ENCODE peak calls at places on chromosomes 4 and X, in seven cellular contexts. W is suprapubic skin, G is ovary, V is Peyer's patch, I is heart left ventricle, U is tibial nerve, L is stomach. N is an unnamed sample.

GRCh38 chrX:68897118-68897517 is 68.3 kb downstream of the EFNB1 start:
- DNase-seq in W (no peak), G (no peak), V (no peak), I (no peak), U (no peak), L (no peak), N (no peak)

GRCh38 chrX:52852110-52852872 is 15.6 kb downstream of the XAGE3 start:
- DNase-seq in W (no peak), G (no peak), V (no peak), I (no peak), U (no peak), L (no peak), N (no peak)

GRCh38 chr4:98828801-98829200 is 100.1 kb downstream of the EIF4E start:
- DNase-seq in W (no peak), G (no peak), V (no peak), I (no peak), U (no peak), L (no peak), N (no peak)

GRCh38 chr4:100819505-100819904 is 301.7 kb upstream of the EMCN start:
- DNase-seq in W (no peak), G (no peak), V (no peak), I (no peak), U (no peak), L (no peak), N (no peak)

GRCh38 chr4:1026115-1026514 is 14.7 kb downstream of the FGFRL1 start:
- DNase-seq in W (no peak), G (no peak), V (peak; percentile 59), I (peak; percentile 43), U (no peak), L (peak; percentile 68), N (peak; percentile 72)

GRCh38 chr4:5823542-5824211 is 69.2 kb downstream of the CRMP1 start:
- DNase-seq in W (no peak), G (no peak), V (no peak), I (no peak), U (no peak), L (no peak), N (no peak)

GRCh38 chr4:117311989-117312388 is 226.6 kb upstream of the TRAM1L1 start:
- DNase-seq in W (no peak), G (no peak), V (no peak), I (no peak), U (no peak), L (no peak), N (no peak)

GRCh38 chr4:113116414-113117345 is 67.2 kb downstream of the ANK2 start:
- DNase-seq in W (no peak), G (no peak), V (no peak), I (no peak), U (no peak), L (no peak), N (peak; percentile 20)

GRCh38 chr4:101621120-101621519 is 169.4 kb upstream of the BANK1 start:
- DNase-seq in W (no peak), G (no peak), V (no peak), I (no peak), U (no peak), L (no peak), N (no peak)

GRCh38 chr4:159227378-159227777 is 124.5 kb downstream of the RAPGEF2 start:
- DNase-seq in W (no peak), G (no peak), V (no peak), I (no peak), U (no peak), L (no peak), N (no peak)

GRCh38 chr4:66572949-66573348 is 902.7 kb upstream of the EPHA5 start:
- DNase-seq in W (no peak), G (no peak), V (no peak), I (no peak), U (no peak), L (no peak), N (no peak)

GRCh38 chrX:102546818-102547493 is 30.4 kb upstream of the TMSB15A start:
- DNase-seq in W (no peak), G (no peak), V (no peak), I (no peak), U (no peak), L (no peak), N (no peak)

GRCh38 chr4:173005912-173006633 is 162.5 kb upstream of the GALNT7 start:
- DNase-seq in W (no peak), G (no peak), V (no peak), I (no peak), U (no peak), L (no peak), N (no peak)

GRCh38 chrX:141936080-141936479 is 32.4 kb downstream of the MAGEC1 start:
- DNase-seq in W (no peak), G (no peak), V (no peak), I (no peak), U (no peak), L (no peak), N (no peak)

GRCh38 chr4:99715286-99715685 is 57.7 kb upstream of the C4orf54 start:
- DNase-seq in W (no peak), G (no peak), V (no peak), I (no peak), U (no peak), L (no peak), N (no peak)

GRCh38 chr4:1599491-1600210 is 84.5 kb downstream of the FAM53A start:
- DNase-seq in W (no peak), G (no peak), V (no peak), I (no peak), U (no peak), L (no peak), N (no peak)

GRCh38 chr4:4541040-4541631 is 712 bp downstream of the STX18 start:
- DNase-seq in W (no peak), G (no peak), V (no peak), I (peak; percentile 19), U (no peak), L (peak; percentile 28), N (peak; percentile 47)

GRCh38 chr4:47410271-47410670 is 53.2 kb downstream of the COMMD8 start:
- DNase-seq in W (no peak), G (no peak), V (no peak), I (no peak), U (no peak), L (no peak), N (no peak)

GRCh38 chr4:83281326-83281725 is 3.3 kb downstream of the COQ2 start:
- DNase-seq in W (no peak), G (no peak), V (no peak), I (no peak), U (no peak), L (no peak), N (no peak)

GRCh38 chr4:107497054-107497453 is 223.0 kb downstream of the PAPSS1 start:
- DNase-seq in W (no peak), G (no peak), V (no peak), I (no peak), U (no peak), L (no peak), N (no peak)

GRCh38 chr4:29081230-29081955 is 1638.8 kb upstream of the PCDH7 start:
- DNase-seq in W (no peak), G (no peak), V (no peak), I (no peak), U (no peak), L (no peak), N (no peak)

GRCh38 chr4:141807073-141807472 is 170.7 kb downstream of the IL15 start:
- DNase-seq in W (no peak), G (no peak), V (no peak), I (no peak), U (no peak), L (no peak), N (no peak)

GRCh38 chrX:132815643-132816042 is 142.8 kb downstream of the HS6ST2 start:
- DNase-seq in W (no peak), G (no peak), V (no peak), I (no peak), U (no peak), L (no peak), N (no peak)
- H3K4me3 ChIP-seq in W (no peak overlapping the region), G (no peak overlapping the region), V (no peak overlapping the region), I (no peak overlapping the region), U (no peak overlapping the region), L (no peak overlapping the region), N (no peak overlapping the region)

DNA sequence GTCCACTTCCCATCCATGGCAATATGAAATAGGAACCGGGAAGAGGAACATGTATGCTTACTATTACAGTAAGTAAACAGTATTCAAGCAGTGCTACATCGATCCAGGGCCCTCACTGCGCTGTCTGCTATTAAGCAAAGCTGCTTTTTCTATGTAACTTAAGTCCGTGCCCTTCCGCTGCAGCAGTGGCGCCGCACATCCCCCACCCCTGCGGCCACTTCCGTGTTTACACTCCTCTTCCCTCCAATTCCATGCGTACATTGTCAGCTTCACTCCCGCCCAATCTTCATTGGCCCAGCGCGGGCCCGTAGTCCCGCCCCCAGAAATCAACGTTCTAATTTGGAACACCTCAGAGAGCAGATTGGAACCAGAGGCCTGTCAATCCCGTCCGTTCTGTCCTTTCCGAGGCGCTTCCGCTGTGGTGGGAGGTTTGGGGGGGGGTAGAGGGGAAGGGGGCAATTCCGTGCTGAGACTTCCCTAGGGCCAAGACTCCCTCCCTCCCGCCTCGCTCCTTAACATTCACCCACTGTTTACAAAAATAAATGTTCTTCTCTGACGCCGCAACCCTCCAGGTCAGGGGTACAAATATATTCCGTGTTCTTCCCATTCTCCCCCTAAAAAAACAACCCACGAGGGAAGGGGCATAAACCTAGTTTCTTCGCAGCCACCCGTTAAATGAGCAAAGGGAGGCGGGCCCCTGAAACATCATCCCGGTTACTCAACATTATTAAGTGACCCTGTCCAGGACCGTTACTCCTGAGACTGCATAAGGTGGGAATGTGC is 67.4 kb downstream of the NOCT start:
- DNase-seq in W (peak; percentile 98), G (peak; percentile 94), V (peak; percentile 96), I (peak; percentile 95), U (peak; percentile 95), L (peak; percentile 95), N (peak; percentile 98)
- TF ChIP-seq POLR2A in W (no peak), G (peak; percentile 10), V (no peak), I (no peak), U (no peak), L (no peak), N (no peak)

DNA sequence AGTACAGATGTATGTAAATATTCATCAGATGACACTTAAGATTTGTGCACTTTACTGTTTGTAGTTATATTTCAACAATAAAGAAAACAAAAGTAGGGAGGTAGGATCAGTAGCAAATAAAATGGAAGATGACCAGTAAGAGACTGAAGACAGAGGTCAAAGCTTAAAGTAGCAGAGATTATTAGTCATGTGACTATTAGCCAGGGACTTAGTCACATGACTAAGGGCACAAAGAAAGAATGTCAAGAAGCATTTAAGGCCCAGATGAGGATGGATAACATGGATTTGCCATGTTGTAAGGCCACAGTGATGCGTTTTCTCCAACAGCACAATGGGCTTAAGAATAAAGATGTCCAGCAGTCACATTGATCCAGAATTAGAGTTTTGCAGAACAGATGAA is 479.6 kb downstream of the BCOR start:
- DNase-seq in W (no peak), G (no peak), V (no peak), I (no peak), U (no peak), L (no peak), N (no peak)
- H3K27me3 ChIP-seq in W (no peaks in the 10 kb centered on the region), G (no peaks in the 10 kb centered on the region), V (no peaks in the 10 kb centered on the region), I (no peaks in the 10 kb centered on the region), U (no peaks in the 10 kb centered on the region), L (no peaks in the 10 kb centered on the region), N (no peaks in the 10 kb centered on the region)

DNA sequence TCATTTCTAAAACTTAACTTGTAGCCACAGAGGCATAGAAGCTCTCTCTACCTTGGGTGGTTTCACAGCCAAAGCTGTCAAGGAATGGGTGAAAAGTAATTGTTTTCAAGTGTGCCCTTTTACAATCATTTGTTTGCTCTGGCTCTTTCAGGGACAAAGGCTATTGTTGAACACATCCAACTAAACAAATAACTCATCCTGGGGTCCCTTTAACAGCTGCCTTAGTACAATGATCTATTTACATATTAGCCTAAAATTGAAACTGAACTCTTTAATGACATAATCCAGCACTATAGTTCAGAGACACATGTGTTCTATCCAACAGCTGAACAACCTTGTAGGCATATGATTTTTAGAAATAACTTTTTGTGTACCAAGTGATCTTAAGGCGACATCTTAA is 3.7 kb downstream of the HHIP start:
- DNase-seq in W (no peak), G (no peak), V (no peak), I (no peak), U (no peak), L (no peak), N (no peak)
- H3K4me3 ChIP-seq in W (no peak overlapping the region), G (no peak overlapping the region), V (no peak overlapping the region), I (no peak overlapping the region), U (no peak overlapping the region), L (no peak overlapping the region), N (no peak overlapping the region)

N was measured in body of pancreas.